ENCODE peak calls at places on chromosomes 2 and 18, in four cellular contexts. S, E, V and J are unnamed samples.

GRCh38 chr2:15939854-15940660 is at the start of gene MYCN:
- DNase-seq in S (peak), E (peak), V (no peak), J (peak)

GRCh38 chr18:69674921-69675405 is 272.7 kb downstream of the CD226 start:
- DNase-seq in S (no peak), E (no peak), V (no peak), J (no peak)

GRCh38 chr2:173806761-173807160 is 158.4 kb downstream of the SP3 start:
- DNase-seq in S (no peak), E (no peak), V (no peak), J (no peak)

GRCh38 chr2:3647246-3647645 is 10.8 kb upstream of the ALLC start:
- DNase-seq in S (no peak), E (no peak), V (no peak), J (no peak)

GRCh38 chr18:23662309-23663263 is at the start of gene ANKRD29:
- DNase-seq in S (peak), E (peak), V (peak), J (peak)

GRCh38 chr2:133026536-133027177 is 356.7 kb upstream of the LYPD1 start:
- DNase-seq in S (no peak), E (peak), V (no peak), J (no peak)

GRCh38 chr2:163644238-163644637 is 91.6 kb downstream of the FIGN start:
- DNase-seq in S (no peak), E (no peak), V (no peak), J (no peak)

GRCh38 chr2:62217980-62218379 is 22.1 kb downstream of the B3GNT2 start:
- DNase-seq in S (no peak), E (no peak), V (no peak), J (no peak)

GRCh38 chr2:104658840-104659591 is 194.9 kb upstream of the POU3F3 start:
- DNase-seq in S (no peak), E (no peak), V (no peak), J (no peak)

GRCh38 chr18:76496200-76496890 is 1.3 kb upstream of the ZNF516 start:
- DNase-seq in S (peak), E (peak), V (peak), J (peak)

GRCh38 chr2:101725515-101726192 is 28.1 kb downstream of the MAP4K4 start:
- DNase-seq in S (no peak), E (peak), V (no peak), J (no peak)

GRCh38 chr2:132911726-132912724 is 242.0 kb upstream of the LYPD1 start:
- DNase-seq in S (peak), E (no peak), V (no peak), J (no peak)

GRCh38 chr2:7209776-7210555 is 292.8 kb downstream of the RNF144A start:
- DNase-seq in S (no peak), E (no peak), V (no peak), J (no peak)

GRCh38 chr2:8574196-8575010 is 107.5 kb upstream of the ID2 start:
- DNase-seq in S (no peak), E (peak), V (peak), J (no peak)

GRCh38 chr18:31554776-31555175 is 36.9 kb upstream of the TTR start:
- DNase-seq in S (no peak), E (no peak), V (no peak), J (no peak)

GRCh38 chr2:73100956-73101355 is 11.8 kb downstream of the RAB11FIP5 start:
- DNase-seq in S (no peak), E (no peak), V (no peak), J (no peak)

GRCh38 chr2:168037772-168038171 is 209.6 kb downstream of the STK39 start:
- DNase-seq in S (no peak), E (no peak), V (no peak), J (no peak)

GRCh38 chr2:46150445-46150970 is 146.7 kb upstream of the EPAS1 start:
- DNase-seq in S (no peak), E (no peak), V (no peak), J (no peak)

GRCh38 chr18:58176915-58177717 is 133.1 kb downstream of the NEDD4L start:
- DNase-seq in S (no peak), E (no peak), V (no peak), J (no peak)

GRCh38 chr2:222892321-222892720 is 31.5 kb downstream of the ACSL3 start:
- DNase-seq in S (no peak), E (peak), V (no peak), J (no peak)

GRCh38 chr2:190343500-190344274 is at the start of gene INPP1:
- DNase-seq in S (peak), E (peak), V (peak), J (peak)

GRCh38 chr18:32769242-32770180 is 3.3 kb downstream of the KLHL14 start:
- DNase-seq in S (no peak), E (no peak), V (peak), J (no peak)

GRCh38 chr2:241064008-241064801 is 37.9 kb downstream of the MTERF4 start:
- DNase-seq in S (no peak), E (no peak), V (peak), J (peak)

GRCh38 chr2:182144780-182145170 is 159.1 kb downstream of the PPP1R1C start:
- DNase-seq in S (no peak), E (no peak), V (no peak), J (no peak)

GRCh38 chr18:61336766-61337165 is 3.5 kb downstream of the CDH20 start:
- DNase-seq in S (no peak), E (no peak), V (no peak), J (no peak)

GRCh38 chr2:26561918-26562810 is 79.0 kb downstream of the CIB4 start:
- DNase-seq in S (no peak), E (peak), V (peak), J (peak)
- TF ChIP-seq CTCF in S (no peak), E (peak), V (peak), J (peak)

GRCh38 chr2:69436594-69436936 is 670 bp downstream of the NFU1 start:
- DNase-seq in S (no peak), E (no peak), V (no peak), J (no peak)

GRCh38 chr2:69434753-69435152 is 2.5 kb downstream of the NFU1 start:
- DNase-seq in S (no peak), E (peak), V (no peak), J (no peak)

GRCh38 chr2:69438580-69438979 is 1.3 kb upstream of the NFU1 start:
- DNase-seq in S (no peak), E (no peak), V (no peak), J (no peak)

GRCh38 chr2:69437751-69438154 is 518 bp upstream of the NFU1 start:
- DNase-seq in S (no peak), E (no peak), V (peak), J (peak)

GRCh38 chr2:69436937-69437750 is at the start of gene NFU1:
- DNase-seq in S (peak), E (peak), V (peak), J (peak)
- TF ChIP-seq POLR2A in S (peak), E (peak), V (peak), J (peak)

DNA sequence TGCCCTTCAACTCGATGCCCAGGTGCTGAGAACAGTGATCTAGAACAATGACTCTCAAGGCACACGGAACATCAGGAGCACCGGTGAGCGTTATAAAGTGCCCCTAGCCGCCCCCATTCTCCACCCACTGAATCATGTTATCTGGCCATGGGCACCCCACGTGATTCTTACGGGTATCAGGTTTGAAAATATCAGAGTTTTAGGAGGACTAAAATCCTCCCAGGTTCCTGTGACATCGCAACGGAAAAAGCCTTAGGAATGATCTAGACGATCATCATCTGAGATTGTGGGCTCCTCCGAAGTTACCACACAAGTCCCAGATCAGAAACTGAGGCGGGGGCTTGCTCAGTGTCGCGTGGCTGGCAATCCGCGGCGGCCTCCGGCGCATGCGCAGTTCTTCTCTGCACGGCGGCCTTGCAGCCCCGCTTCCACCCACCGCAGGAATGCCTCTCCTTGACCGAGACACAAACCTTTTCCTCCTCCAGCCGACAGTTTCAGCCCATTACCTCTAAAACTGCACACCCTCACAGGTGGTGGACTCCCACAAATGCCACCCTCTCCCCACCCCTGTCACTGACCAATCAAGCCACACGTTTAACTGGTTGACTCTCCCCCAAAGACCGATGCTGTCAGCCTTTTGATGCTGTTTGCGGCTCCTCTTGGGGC is 5.8 kb upstream of the MRPL33 start:
- DNase-seq in S (peak), E (no peak), V (peak), J (peak)
- H3K4me3 ChIP-seq in S (peak), E (no peak), V (no peak), J (peak)

GRCh38 chr2:38075436-38076249 is at the start of gene CYP1B1:
- DNase-seq in S (no peak), E (peak), V (no peak), J (no peak)

GRCh38 chr2:38076250-38076709 is 329 bp upstream of the CYP1B1 start:
- DNase-seq in S (peak), E (peak), V (peak), J (peak)

GRCh38 chr2:38077431-38077769 is 1.4 kb upstream of the CYP1B1 start:
- DNase-seq in S (no peak), E (no peak), V (no peak), J (no peak)

GRCh38 chr2:38074775-38075435 is 1.0 kb downstream of the CYP1B1 start:
- DNase-seq in S (peak), E (peak), V (no peak), J (no peak)

DNA sequence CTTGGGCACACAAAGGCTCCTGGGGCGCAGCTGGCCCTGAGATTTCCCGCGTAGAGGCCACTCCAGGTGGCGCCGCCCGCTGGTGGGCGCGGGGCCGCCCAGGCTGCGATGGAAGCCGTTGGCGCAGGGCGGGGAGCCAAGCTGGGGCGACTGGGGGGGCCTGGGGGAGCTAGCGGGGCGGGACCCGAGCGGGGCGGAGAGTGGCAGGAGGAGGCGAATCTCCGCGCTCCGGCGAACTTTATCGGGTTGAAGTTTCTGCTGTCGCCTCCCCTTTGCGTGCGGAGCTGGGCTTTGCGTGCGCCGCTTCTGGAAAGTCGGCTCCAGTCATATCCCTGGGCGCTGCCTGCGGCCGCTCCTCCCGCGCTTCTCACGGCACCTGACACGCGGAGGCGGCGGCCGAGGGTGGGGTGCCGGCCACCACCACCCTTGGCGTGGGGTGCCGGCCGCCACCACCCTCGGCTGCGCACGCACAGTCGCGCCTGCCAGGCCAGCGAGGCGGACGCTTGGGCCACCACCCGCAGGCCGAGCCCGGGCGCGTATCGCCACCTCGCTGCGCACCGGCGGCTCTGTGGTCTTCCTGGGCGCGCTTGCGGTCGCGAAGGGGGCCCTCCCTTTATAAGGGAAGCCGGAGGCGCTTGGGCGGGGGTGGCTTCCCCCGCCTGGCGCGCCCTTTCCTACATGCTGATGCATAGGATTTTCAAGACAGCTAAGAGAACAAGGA is 919 bp upstream of the CYP1B1 start:
- DNase-seq in S (peak), E (peak), V (peak), J (peak)
- TF ChIP-seq CTCF in S (peak), E (peak), V (peak), J (peak)

DNA sequence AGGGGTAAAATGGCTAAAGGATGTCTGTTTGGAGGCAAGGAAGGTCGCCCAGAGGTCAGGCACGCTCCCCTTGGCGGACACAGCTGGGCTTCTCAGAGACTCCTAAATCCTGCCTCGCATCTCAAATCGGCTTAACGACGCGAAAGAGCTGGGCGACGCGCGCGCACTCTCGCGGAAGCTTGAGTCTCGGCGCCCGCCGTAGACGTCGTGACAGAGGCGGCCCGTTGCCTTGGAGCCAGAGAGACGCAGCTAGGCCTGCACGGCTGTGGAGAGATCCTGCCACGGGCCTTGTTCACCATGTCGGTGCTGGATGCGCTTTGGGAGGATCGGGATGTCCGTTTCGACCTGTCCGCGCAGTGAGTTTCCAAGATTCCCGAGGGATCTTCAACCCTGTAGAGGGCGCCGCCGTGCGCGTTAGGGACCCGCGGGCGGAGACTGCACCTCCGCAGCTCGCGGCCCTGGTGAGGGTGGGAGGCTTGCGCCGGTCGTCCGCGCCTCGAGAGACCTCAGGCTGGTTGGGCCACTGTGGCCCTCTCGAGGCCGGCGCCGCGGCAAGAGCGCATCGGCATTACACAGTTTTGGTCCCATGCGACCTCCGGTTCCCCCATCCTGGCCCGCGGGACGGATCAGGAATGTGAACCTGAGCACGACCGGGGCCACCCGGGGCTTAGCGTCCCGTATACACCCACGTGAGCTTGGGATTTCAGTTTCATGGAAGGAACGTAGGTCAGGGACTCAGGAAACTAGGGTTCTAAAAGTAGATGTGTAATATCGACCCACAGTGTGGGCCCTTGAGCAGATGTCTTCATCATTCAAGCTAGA is at the start of gene BBS5:
- DNase-seq in S (peak), E (peak), V (peak), J (peak)
- TF ChIP-seq POLR2A in S (peak), E (peak), V (peak), J (no peak)

GRCh38 chr2:233852056-233852455 is 2.3 kb downstream of the HJURP start:
- DNase-seq in S (no peak), E (peak), V (no peak), J (no peak)
- H3K4me3 ChIP-seq in S (no peak), E (peak), V (no peak), J (no peak)

GRCh38 chr2:225916692-225917091 is 517.2 kb downstream of the NYAP2 start:
- DNase-seq in S (no peak), E (no peak), V (no peak), J (no peak)

GRCh38 chr2:225920621-225921020 is 521.1 kb downstream of the NYAP2 start:
- DNase-seq in S (no peak), E (no peak), V (no peak), J (no peak)
- TF ChIP-seq CTCF in S (no peak), E (no peak), V (no peak), J (no peak)

DNA sequence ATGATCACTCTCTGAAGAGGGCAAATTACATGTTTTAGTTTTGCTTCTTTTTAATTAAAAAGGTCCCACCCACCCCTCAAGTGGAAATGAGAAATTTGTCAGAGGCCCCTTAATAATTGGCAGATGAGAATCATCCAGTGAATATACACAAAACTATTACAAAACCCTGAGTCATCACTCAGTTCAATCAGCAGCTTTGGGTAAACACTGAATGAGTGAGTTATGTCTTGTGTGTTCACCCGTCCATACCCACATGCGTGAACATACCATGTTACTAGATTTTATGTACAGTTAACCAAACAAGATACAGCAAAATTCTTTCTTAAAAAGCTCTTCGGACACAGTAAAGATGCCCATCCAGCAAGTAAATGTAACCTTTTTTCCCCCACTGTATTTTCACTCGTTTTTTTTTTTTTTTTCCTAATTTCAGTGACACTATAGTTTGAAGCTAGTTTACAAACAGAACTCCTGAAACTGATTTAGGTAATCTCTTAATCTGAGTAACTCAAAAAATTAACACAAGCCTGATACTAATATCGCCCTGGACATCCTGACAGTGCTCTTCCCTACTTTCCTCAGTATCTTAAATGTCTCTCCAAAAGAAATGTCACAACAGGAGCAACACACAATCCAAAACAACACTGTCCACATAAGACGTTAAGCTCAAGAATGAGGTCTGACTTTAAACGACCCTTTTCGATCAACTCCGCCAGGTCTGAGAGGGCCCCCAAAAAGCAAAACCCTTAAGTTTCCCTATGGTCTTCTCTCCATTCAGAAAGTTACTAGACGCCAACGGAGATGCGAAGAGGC is 1.3 kb downstream of the PSME4 start:
- DNase-seq in S (no peak), E (peak), V (no peak), J (no peak)
- TF ChIP-seq POLR2A in S (no peak), E (no peak), V (no peak), J (no peak)

GRCh38 chr2:142937347-142937746 is 59.9 kb downstream of the KYNU start:
- DNase-seq in S (no peak), E (no peak), V (no peak), J (no peak)

GRCh38 chr2:142935563-142936089 is 58.2 kb downstream of the KYNU start:
- DNase-seq in S (no peak), E (no peak), V (no peak), J (no peak)

GRCh38 chr2:142933916-142934315 is 56.5 kb downstream of the KYNU start:
- DNase-seq in S (no peak), E (no peak), V (no peak), J (no peak)

GRCh38 chr2:142938240-142938639 is 60.8 kb downstream of the KYNU start:
- DNase-seq in S (no peak), E (no peak), V (no peak), J (no peak)

GRCh38 chr2:142936629-142937028 is 59.2 kb downstream of the KYNU start:
- DNase-seq in S (no peak), E (no peak), V (no peak), J (no peak)
- H3K4me3 ChIP-seq in S (no peak), E (no peak), V (no peak), J (no peak)

GRCh38 chr2:122166820-122167219 is 411.4 kb downstream of the TSN start:
- DNase-seq in S (no peak), E (no peak), V (no peak), J (no peak)

GRCh38 chr2:122164964-122165363 is 409.5 kb downstream of the TSN start:
- DNase-seq in S (no peak), E (no peak), V (no peak), J (no peak)

GRCh38 chr2:122167561-122167960 is 412.1 kb downstream of the TSN start:
- DNase-seq in S (no peak), E (no peak), V (no peak), J (no peak)

GRCh38 chr2:122172812-122173211 is 417.4 kb downstream of the TSN start:
- DNase-seq in S (no peak), E (no peak), V (no peak), J (no peak)

DNA sequence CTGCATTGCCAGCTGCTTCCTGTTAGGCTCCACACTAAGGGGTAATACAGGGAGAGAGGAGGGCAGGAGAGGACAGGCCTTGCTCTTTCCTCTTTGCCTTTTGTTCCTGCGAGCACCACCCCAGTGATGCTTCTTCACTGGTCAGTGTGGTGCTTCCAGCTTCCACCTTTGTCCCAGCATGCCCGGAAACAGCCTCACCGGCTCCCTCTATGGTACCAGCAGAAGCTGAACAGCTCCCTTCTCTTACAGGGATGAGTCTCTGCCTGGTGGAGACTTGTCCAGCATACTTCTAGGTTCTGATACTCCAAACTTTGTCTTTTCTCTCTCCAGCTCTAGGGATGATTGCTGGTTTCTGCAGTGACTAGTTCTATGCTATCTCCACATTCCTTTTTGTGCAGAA is 413.3 kb downstream of the TSN start:
- DNase-seq in S (no peak), E (no peak), V (no peak), J (no peak)
- TF ChIP-seq CTCF in S (no peak), E (peak), V (no peak), J (no peak)